ENCODE peak calls at places on chromosomes 3 and 15, in six cellular contexts. One of them, this sample, is unnamed.

GRCh38 chr3:177427096-177427495 is 229.8 kb upstream of the TBL1XR1 start:
- DNase-seq in activated CD4-positive, alpha-beta T cell treated with anti-CD3 and anti-CD28 coated beads for 1 hour: no peak
- DNase-seq in iris pigment epithelial cell: no peak
- DNase-seq in upper lobe of right lung: no peak
- DNase-seq in amniotic epithelial cell: no peak
- DNase-seq in tibial artery: no peak
- DNase-seq in this sample: no peak

GRCh38 chr15:92714071-92714456 is 58.5 kb upstream of the FAM174B start:
- DNase-seq in upper lobe of right lung: peak
- DNase-seq in iris pigment epithelial cell: peak
- DNase-seq in activated CD4-positive, alpha-beta T cell treated with anti-CD3 and anti-CD28 coated beads for 1 hour: no peak
- DNase-seq in amniotic epithelial cell: peak
- DNase-seq in tibial artery: no peak
- DNase-seq in this sample: no peak

GRCh38 chr3:98727638-98728037 is 35.5 kb upstream of the ST3GAL6 start:
- DNase-seq in activated CD4-positive, alpha-beta T cell treated with anti-CD3 and anti-CD28 coated beads for 1 hour: no peak
- DNase-seq in amniotic epithelial cell: no peak
- DNase-seq in iris pigment epithelial cell: no peak
- DNase-seq in upper lobe of right lung: no peak
- DNase-seq in tibial artery: no peak
- DNase-seq in this sample: no peak

GRCh38 chr3:159472611-159473010 is 516.0 kb upstream of the IL12A start:
- DNase-seq in tibial artery: no peak
- DNase-seq in iris pigment epithelial cell: no peak
- DNase-seq in amniotic epithelial cell: no peak
- DNase-seq in activated CD4-positive, alpha-beta T cell treated with anti-CD3 and anti-CD28 coated beads for 1 hour: no peak
- DNase-seq in upper lobe of right lung: no peak
- DNase-seq in this sample: no peak

GRCh38 chr3:169494982-169495381 is 168.5 kb downstream of the MECOM start:
- DNase-seq in iris pigment epithelial cell: no peak
- DNase-seq in activated CD4-positive, alpha-beta T cell treated with anti-CD3 and anti-CD28 coated beads for 1 hour: no peak
- DNase-seq in tibial artery: no peak
- DNase-seq in amniotic epithelial cell: no peak
- DNase-seq in upper lobe of right lung: no peak
- DNase-seq in this sample: no peak

GRCh38 chr3:5634411-5634810 is 446.9 kb downstream of the EDEM1 start:
- DNase-seq in upper lobe of right lung: no peak
- DNase-seq in iris pigment epithelial cell: no peak
- DNase-seq in tibial artery: no peak
- DNase-seq in activated CD4-positive, alpha-beta T cell treated with anti-CD3 and anti-CD28 coated beads for 1 hour: no peak
- DNase-seq in amniotic epithelial cell: no peak
- DNase-seq in this sample: no peak

GRCh38 chr3:50166309-50167019 is 11.3 kb downstream of the SEMA3F start:
- DNase-seq in tibial artery: no peak
- DNase-seq in iris pigment epithelial cell: no peak
- DNase-seq in activated CD4-positive, alpha-beta T cell treated with anti-CD3 and anti-CD28 coated beads for 1 hour: no peak
- DNase-seq in amniotic epithelial cell: no peak
- DNase-seq in upper lobe of right lung: no peak
- DNase-seq in this sample: no peak

GRCh38 chr15:50222181-50222580 is 40.2 kb downstream of the SLC27A2 start:
- DNase-seq in amniotic epithelial cell: no peak
- DNase-seq in iris pigment epithelial cell: no peak
- DNase-seq in tibial artery: no peak
- DNase-seq in upper lobe of right lung: no peak
- DNase-seq in activated CD4-positive, alpha-beta T cell treated with anti-CD3 and anti-CD28 coated beads for 1 hour: no peak
- DNase-seq in this sample: no peak

GRCh38 chr3:190424478-190425439 is 24.9 kb downstream of the TMEM207 start:
- DNase-seq in iris pigment epithelial cell: peak
- DNase-seq in amniotic epithelial cell: peak
- DNase-seq in tibial artery: no peak
- DNase-seq in activated CD4-positive, alpha-beta T cell treated with anti-CD3 and anti-CD28 coated beads for 1 hour: no peak
- DNase-seq in upper lobe of right lung: peak
- DNase-seq in this sample: no peak

GRCh38 chr15:40939909-40940801 is 11.0 kb downstream of the DLL4 start:
- DNase-seq in iris pigment epithelial cell: no peak
- DNase-seq in tibial artery: no peak
- DNase-seq in upper lobe of right lung: no peak
- DNase-seq in amniotic epithelial cell: no peak
- DNase-seq in activated CD4-positive, alpha-beta T cell treated with anti-CD3 and anti-CD28 coated beads for 1 hour: no peak
- DNase-seq in this sample: no peak

GRCh38 chr3:191068946-191069813 is 129.9 kb upstream of the OSTN start:
- DNase-seq in tibial artery: no peak
- DNase-seq in amniotic epithelial cell: peak
- DNase-seq in upper lobe of right lung: no peak
- DNase-seq in iris pigment epithelial cell: peak
- DNase-seq in activated CD4-positive, alpha-beta T cell treated with anti-CD3 and anti-CD28 coated beads for 1 hour: no peak
- DNase-seq in this sample: no peak

GRCh38 chr3:5162102-5162501 is 25.4 kb upstream of the EDEM1 start:
- DNase-seq in tibial artery: no peak
- DNase-seq in iris pigment epithelial cell: peak
- DNase-seq in amniotic epithelial cell: peak
- DNase-seq in upper lobe of right lung: no peak
- DNase-seq in activated CD4-positive, alpha-beta T cell treated with anti-CD3 and anti-CD28 coated beads for 1 hour: no peak
- DNase-seq in this sample: no peak

GRCh38 chr3:136818191-136818850 is 605 bp upstream of the SLC35G2 start:
- DNase-seq in tibial artery: peak
- DNase-seq in iris pigment epithelial cell: peak
- DNase-seq in upper lobe of right lung: no peak
- DNase-seq in activated CD4-positive, alpha-beta T cell treated with anti-CD3 and anti-CD28 coated beads for 1 hour: no peak
- DNase-seq in amniotic epithelial cell: peak
- DNase-seq in this sample: no peak

GRCh38 chr15:90553248-90553745 is 23.6 kb downstream of the CRTC3 start:
- DNase-seq in iris pigment epithelial cell: peak
- DNase-seq in amniotic epithelial cell: peak
- DNase-seq in upper lobe of right lung: no peak
- DNase-seq in tibial artery: no peak
- DNase-seq in activated CD4-positive, alpha-beta T cell treated with anti-CD3 and anti-CD28 coated beads for 1 hour: no peak
- DNase-seq in this sample: no peak

GRCh38 chr3:172259191-172259590 is 189.1 kb downstream of the GHSR start:
- DNase-seq in upper lobe of right lung: no peak
- DNase-seq in amniotic epithelial cell: no peak
- DNase-seq in tibial artery: no peak
- DNase-seq in activated CD4-positive, alpha-beta T cell treated with anti-CD3 and anti-CD28 coated beads for 1 hour: no peak
- DNase-seq in iris pigment epithelial cell: no peak
- DNase-seq in this sample: no peak

GRCh38 chr3:196280689-196281463 is 6.7 kb downstream of the PCYT1A start:
- DNase-seq in upper lobe of right lung: no peak
- DNase-seq in iris pigment epithelial cell: no peak
- DNase-seq in tibial artery: no peak
- DNase-seq in amniotic epithelial cell: no peak
- DNase-seq in activated CD4-positive, alpha-beta T cell treated with anti-CD3 and anti-CD28 coated beads for 1 hour: no peak
- DNase-seq in this sample: no peak

GRCh38 chr3:149969110-149969944 is 1.4 kb downstream of the PFN2 start:
- DNase-seq in upper lobe of right lung: no peak
- DNase-seq in amniotic epithelial cell: peak
- DNase-seq in iris pigment epithelial cell: peak
- DNase-seq in activated CD4-positive, alpha-beta T cell treated with anti-CD3 and anti-CD28 coated beads for 1 hour: no peak
- DNase-seq in tibial artery: peak
- DNase-seq in this sample: no peak

GRCh38 chr15:93105510-93105909 is 16.5 kb upstream of the RGMA start:
- DNase-seq in iris pigment epithelial cell: no peak
- DNase-seq in tibial artery: no peak
- DNase-seq in activated CD4-positive, alpha-beta T cell treated with anti-CD3 and anti-CD28 coated beads for 1 hour: no peak
- DNase-seq in upper lobe of right lung: no peak
- DNase-seq in amniotic epithelial cell: no peak
- DNase-seq in this sample: no peak

GRCh38 chr3:147408180-147409105 is 722 bp upstream of the ZIC1 start:
- DNase-seq in activated CD4-positive, alpha-beta T cell treated with anti-CD3 and anti-CD28 coated beads for 1 hour: no peak
- DNase-seq in upper lobe of right lung: no peak
- DNase-seq in tibial artery: no peak
- DNase-seq in amniotic epithelial cell: no peak
- DNase-seq in iris pigment epithelial cell: no peak
- DNase-seq in this sample: no peak

GRCh38 chr3:64539451-64540196 is 148.2 kb downstream of the ADAMTS9 start:
- DNase-seq in tibial artery: no peak
- DNase-seq in iris pigment epithelial cell: peak
- DNase-seq in amniotic epithelial cell: no peak
- DNase-seq in activated CD4-positive, alpha-beta T cell treated with anti-CD3 and anti-CD28 coated beads for 1 hour: no peak
- DNase-seq in upper lobe of right lung: no peak
- DNase-seq in this sample: no peak

GRCh38 chr3:15229262-15229661 is 23.2 kb downstream of the CAPN7 start:
- DNase-seq in tibial artery: no peak
- DNase-seq in upper lobe of right lung: no peak
- DNase-seq in activated CD4-positive, alpha-beta T cell treated with anti-CD3 and anti-CD28 coated beads for 1 hour: no peak
- DNase-seq in iris pigment epithelial cell: no peak
- DNase-seq in amniotic epithelial cell: no peak
- DNase-seq in this sample: no peak

GRCh38 chr15:49082960-49083359 is 36.7 kb upstream of the SECISBP2L start:
- DNase-seq in tibial artery: no peak
- DNase-seq in upper lobe of right lung: no peak
- DNase-seq in activated CD4-positive, alpha-beta T cell treated with anti-CD3 and anti-CD28 coated beads for 1 hour: no peak
- DNase-seq in iris pigment epithelial cell: peak
- DNase-seq in amniotic epithelial cell: peak
- DNase-seq in this sample: no peak

GRCh38 chr3:112074006-112074405 is 12.2 kb upstream of the C3orf52 start:
- DNase-seq in activated CD4-positive, alpha-beta T cell treated with anti-CD3 and anti-CD28 coated beads for 1 hour: no peak
- DNase-seq in upper lobe of right lung: no peak
- DNase-seq in iris pigment epithelial cell: peak
- DNase-seq in tibial artery: no peak
- DNase-seq in amniotic epithelial cell: no peak
- DNase-seq in this sample: no peak